ENCODE peak calls at places on chromosomes 1 and 21, in nine cellular contexts. U is A549, D is GM12865, E is AG10803, X is adrenal gland, J is PC-3, A is SK-N-SH, R is fibroblast of pulmonary artery, F is fibroblast of the aortic adventitia. B is an unnamed sample.

GRCh38 chr1:109929170-109929569 is 18.5 kb downstream of the CSF1 start:
- DNase-seq in F (no peak), A (no peak), E (no peak), J (no peak), D (no peak), X (no peak), U (no peak), R (no peak), B (no peak)

GRCh38 chr1:29319300-29320110 is 83.2 kb downstream of the PTPRU start:
- DNase-seq in X (no peak), U (no peak), A (no peak), E (no peak), J (no peak), F (no peak), D (no peak), R (no peak), B (no peak)

GRCh38 chr1:228393811-228394570 is 12.6 kb downstream of the TRIM11 start:
- DNase-seq in J (no peak), F (no peak), U (no peak), D (no peak), R (no peak), X (no peak), A (no peak), E (no peak), B (no peak)

GRCh38 chr1:24875976-24876609 is 54.0 kb downstream of the RUNX3 start:
- DNase-seq in U (no peak), A (no peak), E (no peak), D (no peak), F (no peak), R (no peak), J (no peak), X (no peak), B (no peak)

GRCh38 chr1:59699227-59699847 is 115.4 kb upstream of the HOOK1 start:
- DNase-seq in R (peak), U (peak), A (peak), D (peak), J (peak), E (peak), F (peak), X (no peak), B (no peak)

GRCh38 chr21:42520628-42521253 is 7.1 kb downstream of the SLC37A1 start:
- DNase-seq in E (no peak), F (no peak), U (no peak), D (no peak), X (no peak), R (peak), A (peak), J (no peak), B (no peak)

GRCh38 chr1:8477199-8477982 is 159.5 kb downstream of the SLC45A1 start:
- DNase-seq in J (no peak), X (no peak), R (no peak), U (no peak), F (peak), A (no peak), E (peak), D (peak), B (no peak)

GRCh38 chr1:54325705-54326461 is 80.3 kb downstream of the SSBP3 start:
- DNase-seq in E (no peak), U (no peak), R (no peak), D (no peak), X (no peak), J (no peak), A (peak), F (no peak), B (no peak)

GRCh38 chr1:229058716-229059115 is 212.2 kb upstream of the RAB4A start:
- DNase-seq in E (no peak), R (peak), U (no peak), X (no peak), D (no peak), A (peak), F (no peak), J (no peak), B (no peak)

GRCh38 chr1:1425753-1426495 is 4.8 kb upstream of the ANKRD65 start:
- DNase-seq in R (no peak), E (no peak), X (peak), U (no peak), J (no peak), A (no peak), D (no peak), F (no peak), B (no peak)

GRCh38 chr1:86916752-86917151 is 2.3 kb downstream of the HS2ST1 start:
- DNase-seq in R (no peak), J (no peak), A (no peak), F (no peak), E (no peak), U (no peak), X (no peak), D (no peak), B (no peak)

GRCh38 chr1:244435562-244436205 is 16.0 kb downstream of the ADSS2 start:
- DNase-seq in E (peak), D (no peak), F (peak), A (no peak), R (peak), J (peak), U (no peak), X (no peak), B (no peak)

GRCh38 chr1:198357937-198358336 is 182.5 kb downstream of the ATP6V1G3 start:
- DNase-seq in A (no peak), X (no peak), U (no peak), J (no peak), E (no peak), R (no peak), F (no peak), D (no peak), B (no peak)

GRCh38 chr1:209104646-209105045 is 478.9 kb upstream of the CAMK1G start:
- DNase-seq in U (no peak), F (no peak), X (no peak), D (no peak), R (no peak), J (no peak), A (no peak), E (no peak), B (no peak)

GRCh38 chr1:209107535-209107934 is 476.0 kb upstream of the CAMK1G start:
- DNase-seq in X (no peak), E (no peak), U (no peak), A (no peak), F (no peak), D (peak), R (no peak), J (no peak), B (no peak)

GRCh38 chr1:209105769-209106168 is 477.7 kb upstream of the CAMK1G start:
- DNase-seq in A (no peak), X (no peak), D (no peak), U (no peak), F (no peak), E (no peak), R (no peak), J (no peak), B (no peak)

GRCh38 chr1:209106861-209107260 is 476.7 kb upstream of the CAMK1G start:
- DNase-seq in J (no peak), R (no peak), U (no peak), F (no peak), A (no peak), X (no peak), D (no peak), E (no peak), B (no peak)

DNA sequence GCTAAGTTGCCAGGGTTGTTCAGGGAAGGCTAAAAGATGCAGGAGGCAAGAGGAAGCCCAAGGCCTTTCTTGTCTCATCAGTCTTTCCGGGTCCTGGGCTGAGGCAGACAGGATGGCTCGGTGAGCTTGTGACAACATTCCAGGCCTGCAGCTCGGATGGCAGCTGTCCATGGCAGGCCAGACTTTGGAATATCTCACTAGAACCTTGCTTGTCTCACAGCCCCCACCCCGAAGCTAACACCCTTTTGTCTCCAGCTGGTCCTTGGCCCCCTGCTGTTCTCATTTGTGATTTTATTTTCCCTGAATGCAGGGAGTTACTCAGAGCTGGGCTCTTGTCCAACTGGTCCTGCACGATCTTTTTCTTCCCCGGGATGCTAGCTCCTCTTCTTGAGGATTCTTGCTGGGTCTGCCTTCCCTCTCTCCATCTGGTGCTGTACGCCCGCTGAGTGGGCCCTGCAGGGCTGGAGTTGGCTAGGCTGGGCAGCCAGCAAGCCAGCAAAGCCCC is 477.2 kb upstream of the CAMK1G start:
- DNase-seq in A (peak), F (peak), X (no peak), D (no peak), R (no peak), E (peak), U (no peak), J (peak), B (peak)
- TF ChIP-seq CTCF in A (peak), F (peak), X (no peak), D (no peak), R (no peak), E (peak), U (no peak), J (peak), B (peak)

DNA sequence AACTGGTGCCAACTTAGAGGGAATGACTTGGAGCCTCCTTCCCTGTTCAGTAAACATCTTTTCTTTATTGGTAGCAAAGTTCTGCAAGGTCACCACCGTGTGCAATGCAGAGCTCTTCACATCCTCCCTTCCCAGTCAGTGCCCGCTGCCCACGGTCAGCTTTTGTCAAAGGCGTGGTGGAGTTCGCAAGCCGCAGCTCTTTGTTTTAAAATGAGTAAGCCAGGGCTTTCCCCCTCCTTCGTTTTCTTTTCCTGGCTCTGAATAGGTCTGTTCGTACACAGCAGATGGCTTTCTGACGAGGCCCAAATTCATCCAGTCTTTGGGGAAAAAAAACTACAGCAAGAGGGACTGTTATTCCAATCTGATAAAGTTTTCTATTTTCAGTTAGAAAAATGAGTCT is 153.1 kb downstream of the LRIG2 start:
- DNase-seq in J (no peak), A (no peak), X (no peak), R (peak), D (peak), E (no peak), F (peak), U (no peak), B (no peak)
- H3K4me3 ChIP-seq in J (no peak), A (no peak), X (no peak), R (peak), D (no peak), E (no peak), F (peak), U (no peak), B (no peak)

GRCh38 chr1:5780324-5780716 is 211.9 kb downstream of the NPHP4 start:
- DNase-seq in J (no peak), D (no peak), R (no peak), E (no peak), X (no peak), U (no peak), A (no peak), F (no peak), B (no peak)
- TF ChIP-seq CTCF in J (no peak), D (no peak), R (no peak), E (no peak), X (no peak), U (no peak), A (no peak), F (no peak), B (no peak)

GRCh38 chr1:156704930-156705320 is 458 bp downstream of the CRABP2 start:
- DNase-seq in R (peak), J (peak), A (no peak), X (peak), D (no peak), E (peak), U (peak), F (peak), B (no peak)
- H3K4me3 ChIP-seq in R (peak), J (peak), A (peak), X (no peak), D (no peak), E (peak), U (peak), F (peak), B (peak)

GRCh38 chr1:88230126-88230525 is 453.9 kb upstream of the PKN2 start:
- DNase-seq in U (no peak), J (no peak), E (no peak), D (no peak), R (no peak), F (no peak), A (no peak), X (no peak), B (no peak)

GRCh38 chr1:88224940-88225339 is 459.1 kb upstream of the PKN2 start:
- DNase-seq in J (no peak), X (no peak), F (no peak), D (no peak), E (no peak), A (no peak), R (no peak), U (no peak), B (no peak)

GRCh38 chr1:88228153-88228552 is 455.9 kb upstream of the PKN2 start:
- DNase-seq in E (no peak), D (no peak), F (no peak), J (peak), R (no peak), A (no peak), X (no peak), U (no peak), B (no peak)
- TF ChIP-seq CTCF in E (peak), D (no peak), F (no peak), J (peak), R (no peak), A (peak), X (no peak), U (no peak), B (no peak)

GRCh38 chr21:43939443-43940328 is 72.4 kb upstream of the TRAPPC10 start:
- DNase-seq in J (no peak), A (no peak), X (no peak), D (no peak), R (no peak), U (no peak), F (no peak), E (no peak), B (no peak)
- H3K4me3 ChIP-seq in J (no peak), A (peak), X (no peak), D (peak), R (no peak), U (no peak), F (no peak), E (no peak), B (no peak)

GRCh38 chr1:189706594-189706993 is 771.1 kb downstream of the BRINP3 start:
- DNase-seq in A (no peak), J (no peak), F (no peak), U (no peak), E (no peak), X (no peak), D (no peak), R (no peak), B (no peak)

DNA sequence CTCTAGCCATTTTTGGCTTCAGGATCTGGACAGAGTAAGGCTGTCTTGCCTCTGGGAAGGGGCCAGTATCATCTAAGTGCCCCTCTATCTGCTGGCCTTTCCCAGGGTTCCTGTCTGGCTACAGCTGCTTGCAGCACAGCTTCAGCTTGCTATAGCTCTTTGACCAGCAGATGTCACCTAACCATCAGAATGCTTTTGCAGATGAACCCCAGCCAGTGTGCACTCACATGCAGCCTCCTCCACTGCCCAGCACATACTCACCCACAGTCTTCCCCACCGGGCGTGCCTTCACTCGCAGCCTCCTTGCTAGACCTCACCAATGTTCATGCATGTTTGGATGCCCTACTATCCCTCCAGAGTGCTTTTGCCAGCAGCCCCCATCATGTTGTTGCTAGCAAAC is 769.0 kb downstream of the BRINP3 start:
- DNase-seq in X (no peak), F (peak), E (no peak), D (peak), J (peak), U (no peak), A (peak), R (peak), B (no peak)
- TF ChIP-seq CTCF in X (no peak), F (no peak), E (no peak), D (no peak), J (peak), U (peak), A (peak), R (peak), B (no peak)

DNA sequence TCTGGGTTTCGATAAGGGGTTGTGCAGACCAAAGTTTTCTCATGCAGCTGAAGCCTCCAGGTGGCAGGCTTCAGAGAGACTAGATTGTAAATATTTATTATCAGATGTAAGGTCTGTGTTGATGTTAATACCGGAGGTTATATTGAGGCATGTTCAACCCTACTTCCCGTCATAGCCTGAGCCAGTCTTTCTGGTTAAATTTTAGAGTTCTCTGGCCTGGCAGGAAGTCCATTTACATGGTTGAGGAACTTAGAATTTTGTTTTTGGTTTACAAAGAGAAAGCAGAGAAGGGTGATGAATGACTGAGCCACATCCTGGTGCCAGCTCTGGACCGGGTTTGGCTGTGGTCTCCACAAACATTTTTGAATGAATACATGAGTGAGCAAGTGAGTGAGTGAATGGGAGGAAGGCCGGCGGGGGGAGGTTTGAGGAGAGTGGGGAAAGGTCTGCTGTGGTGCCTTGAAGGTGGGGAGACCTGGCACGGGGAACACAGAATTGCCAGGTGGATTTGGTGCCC is 218.5 kb downstream of the DISC1 start:
- DNase-seq in E (peak), U (no peak), F (peak), A (no peak), J (peak), D (peak), R (no peak), X (no peak), B (no peak)
- H3K4me3 ChIP-seq in E (no peak), U (no peak), F (no peak), A (no peak), J (peak), D (no peak), R (no peak), X (no peak), B (no peak)